ENCODE peak calls at places on chromosomes 3 and 15, in nine cellular contexts. T, A, C, Y, J, S, D, I and K are unnamed samples.

GRCh38 chr15:83207622-83208356 is at the start of gene HDGFL3:
- DNase-seq in T (peak), A (peak), C (peak), Y (peak), J (peak), S (peak), D (peak), I (peak), K (peak)

GRCh38 chr15:38351466-38351865 is 98.8 kb downstream of the SPRED1 start:
- DNase-seq in T (peak), A (no peak), C (no peak), Y (no peak), J (no peak), S (no peak), D (no peak), I (no peak), K (no peak)

GRCh38 chr3:187994221-187995085 is 159.5 kb upstream of the LPP start:
- DNase-seq in T (no peak), A (no peak), C (no peak), Y (no peak), J (no peak), S (no peak), D (no peak), I (no peak), K (peak)

GRCh38 chr3:33855884-33856546 is 57.6 kb downstream of the PDCD6IP start:
- DNase-seq in T (peak), A (no peak), C (no peak), Y (no peak), J (no peak), S (no peak), D (no peak), I (no peak), K (no peak)

GRCh38 chr15:48592221-48592731 is 53.2 kb downstream of the FBN1 start:
- DNase-seq in T (peak), A (no peak), C (no peak), Y (no peak), J (no peak), S (no peak), D (no peak), I (no peak), K (peak)

GRCh38 chr15:41462396-41462795 is 31.3 kb upstream of the ITPKA start:
- DNase-seq in T (peak), A (no peak), C (no peak), Y (no peak), J (no peak), S (no peak), D (no peak), I (no peak), K (peak)

GRCh38 chr15:98433302-98433701 is 215.0 kb upstream of the IGF1R start:
- DNase-seq in T (peak), A (no peak), C (no peak), Y (no peak), J (peak), S (no peak), D (no peak), I (no peak), K (no peak)

GRCh38 chr3:68007621-68008226 is 353.3 kb upstream of the SUCLG2 start:
- DNase-seq in T (no peak), A (no peak), C (no peak), Y (peak), J (no peak), S (peak), D (no peak), I (no peak), K (no peak)

GRCh38 chr3:140995881-140996280 is 54.2 kb downstream of the SLC25A36 start:
- DNase-seq in T (peak), A (no peak), C (no peak), Y (no peak), J (no peak), S (no peak), D (no peak), I (no peak), K (no peak)

GRCh38 chr3:98730338-98730737 is 32.8 kb upstream of the ST3GAL6 start:
- DNase-seq in T (no peak), A (no peak), C (no peak), Y (no peak), J (peak), S (no peak), D (peak), I (no peak), K (no peak)

GRCh38 chr3:79810101-79810500 is 42.3 kb upstream of the ROBO1 start:
- DNase-seq in T (no peak), A (no peak), C (no peak), Y (no peak), J (no peak), S (no peak), D (no peak), I (no peak), K (no peak)

GRCh38 chr3:185401319-185401955 is 38.5 kb downstream of the MAP3K13 start:
- DNase-seq in T (peak), A (no peak), C (no peak), Y (peak), J (peak), S (no peak), D (no peak), I (no peak), K (no peak)

GRCh38 chr3:184259878-184260570 is 1.3 kb downstream of the CAMK2N2 start:
- DNase-seq in T (peak), A (peak), C (peak), Y (no peak), J (no peak), S (peak), D (no peak), I (no peak), K (peak)

GRCh38 chr3:97485206-97485605 is 279.4 kb upstream of the ARL6 start:
- DNase-seq in T (no peak), A (no peak), C (no peak), Y (no peak), J (no peak), S (no peak), D (no peak), I (no peak), K (no peak)

GRCh38 chr3:32203854-32204253 is 34.6 kb upstream of the CMTM8 start:
- DNase-seq in T (peak), A (no peak), C (no peak), Y (no peak), J (no peak), S (no peak), D (no peak), I (no peak), K (no peak)

GRCh38 chr3:99674086-99674789 is 35.8 kb downstream of the COL8A1 start:
- DNase-seq in T (peak), A (no peak), C (no peak), Y (no peak), J (peak), S (no peak), D (no peak), I (no peak), K (no peak)

GRCh38 chr3:113223831-113224240 is 12.5 kb downstream of the BOC start:
- DNase-seq in T (no peak), A (no peak), C (peak), Y (no peak), J (no peak), S (no peak), D (peak), I (no peak), K (no peak)

GRCh38 chr3:187507905-187508304 is 139.7 kb downstream of the RTP4 start:
- DNase-seq in T (no peak), A (no peak), C (no peak), Y (no peak), J (no peak), S (no peak), D (no peak), I (no peak), K (no peak)

GRCh38 chr3:174116421-174116820 is 718.9 kb downstream of the NLGN1 start:
- DNase-seq in T (no peak), A (no peak), C (no peak), Y (no peak), J (no peak), S (no peak), D (no peak), I (no peak), K (no peak)

GRCh38 chr3:8712045-8712870 is 21.3 kb upstream of the CAV3 start:
- DNase-seq in T (peak), A (no peak), C (peak), Y (no peak), J (peak), S (no peak), D (no peak), I (no peak), K (no peak)

GRCh38 chr15:48582472-48583235 is 62.9 kb downstream of the FBN1 start:
- DNase-seq in T (peak), A (no peak), C (no peak), Y (no peak), J (peak), S (no peak), D (no peak), I (no peak), K (peak)

GRCh38 chr15:63600001-63600645 is 2.9 kb downstream of the FBXL22 start:
- DNase-seq in T (peak), A (no peak), C (no peak), Y (no peak), J (no peak), S (peak), D (no peak), I (no peak), K (no peak)

GRCh38 chr3:126342991-126343661 is 14.1 kb downstream of the KLF15 start:
- DNase-seq in T (peak), A (peak), C (peak), Y (peak), J (peak), S (peak), D (peak), I (no peak), K (no peak)

GRCh38 chr3:47578119-47578630 is 490 bp downstream of the CSPG5 start:
- DNase-seq in T (no peak), A (peak), C (peak), Y (peak), J (peak), S (peak), D (peak), I (peak), K (peak)

GRCh38 chr15:96330064-96330449 is 443 bp upstream of the NR2F2 start:
- DNase-seq in T (peak), A (no peak), C (peak), Y (no peak), J (peak), S (no peak), D (peak), I (peak), K (peak)

GRCh38 chr15:95448531-95449210 is 881.8 kb upstream of the NR2F2 start:
- DNase-seq in T (no peak), A (no peak), C (no peak), Y (no peak), J (no peak), S (no peak), D (no peak), I (no peak), K (no peak)

GRCh38 chr3:51276046-51276445 is 109.0 kb upstream of the MANF start:
- DNase-seq in T (no peak), A (no peak), C (no peak), Y (no peak), J (no peak), S (no peak), D (no peak), I (no peak), K (no peak)

GRCh38 chr3:184368804-184369183 is 7.3 kb downstream of the POLR2H start:
- DNase-seq in T (peak), A (no peak), C (no peak), Y (no peak), J (no peak), S (no peak), D (no peak), I (no peak), K (no peak)

GRCh38 chr3:29186131-29186599 is 94.7 kb upstream of the RBMS3 start:
- DNase-seq in T (peak), A (no peak), C (no peak), Y (no peak), J (peak), S (no peak), D (no peak), I (no peak), K (peak)

GRCh38 chr15:93265046-93265658 is 176.1 kb upstream of the RGMA start:
- DNase-seq in T (no peak), A (no peak), C (no peak), Y (no peak), J (peak), S (no peak), D (no peak), I (no peak), K (no peak)

GRCh38 chr3:121970047-121970446 is 52.0 kb downstream of the ILDR1 start:
- DNase-seq in T (peak), A (no peak), C (no peak), Y (no peak), J (no peak), S (no peak), D (no peak), I (no peak), K (peak)

GRCh38 chr15:50166216-50166615 is 15.8 kb upstream of the SLC27A2 start:
- DNase-seq in T (peak), A (no peak), C (no peak), Y (no peak), J (no peak), S (no peak), D (no peak), I (no peak), K (peak)

GRCh38 chr3:15102256-15102655 is 3.3 kb upstream of the RBSN start:
- DNase-seq in T (no peak), A (no peak), C (peak), Y (no peak), J (no peak), S (peak), D (peak), I (peak), K (no peak)

GRCh38 chr3:8838239-8838638 is 68.8 kb upstream of the OXTR start:
- DNase-seq in T (no peak), A (no peak), C (no peak), Y (no peak), J (no peak), S (no peak), D (no peak), I (no peak), K (no peak)

GRCh38 chr3:42079701-42080323 is 11.3 kb upstream of the TRAK1 start:
- DNase-seq in T (no peak), A (no peak), C (peak), Y (no peak), J (no peak), S (no peak), D (no peak), I (no peak), K (no peak)

GRCh38 chr3:49266410-49267170 is 10.4 kb downstream of the C3orf62 start:
- DNase-seq in T (peak), A (no peak), C (no peak), Y (no peak), J (no peak), S (no peak), D (no peak), I (no peak), K (no peak)

GRCh38 chr15:80578206-80578595 is 116.9 kb upstream of the ABHD17C start:
- DNase-seq in T (no peak), A (no peak), C (peak), Y (no peak), J (no peak), S (no peak), D (no peak), I (no peak), K (no peak)

GRCh38 chr3:39190281-39191025 is 1.9 kb downstream of the XIRP1 start:
- DNase-seq in T (no peak), A (no peak), C (no peak), Y (no peak), J (no peak), S (no peak), D (no peak), I (peak), K (no peak)
- H3K4me3 ChIP-seq in T (peak), A (no peak), C (no peak), Y (no peak), J (no peak), S (no peak), D (no peak), I (peak), K (no peak)

GRCh38 chr3:55571216-55571813 is 84.2 kb upstream of the WNT5A start:
- DNase-seq in T (no peak), A (no peak), C (no peak), Y (no peak), J (peak), S (no peak), D (no peak), I (no peak), K (no peak)

GRCh38 chr3:55570361-55570760 is 83.3 kb upstream of the WNT5A start:
- DNase-seq in T (peak), A (peak), C (no peak), Y (peak), J (peak), S (no peak), D (no peak), I (no peak), K (peak)

GRCh38 chr3:55574671-55575070 is 87.6 kb upstream of the WNT5A start:
- DNase-seq in T (no peak), A (no peak), C (no peak), Y (no peak), J (no peak), S (no peak), D (no peak), I (no peak), K (no peak)

GRCh38 chr3:55572816-55573215 is 85.7 kb upstream of the WNT5A start:
- DNase-seq in T (no peak), A (no peak), C (no peak), Y (no peak), J (no peak), S (no peak), D (no peak), I (no peak), K (no peak)

DNA sequence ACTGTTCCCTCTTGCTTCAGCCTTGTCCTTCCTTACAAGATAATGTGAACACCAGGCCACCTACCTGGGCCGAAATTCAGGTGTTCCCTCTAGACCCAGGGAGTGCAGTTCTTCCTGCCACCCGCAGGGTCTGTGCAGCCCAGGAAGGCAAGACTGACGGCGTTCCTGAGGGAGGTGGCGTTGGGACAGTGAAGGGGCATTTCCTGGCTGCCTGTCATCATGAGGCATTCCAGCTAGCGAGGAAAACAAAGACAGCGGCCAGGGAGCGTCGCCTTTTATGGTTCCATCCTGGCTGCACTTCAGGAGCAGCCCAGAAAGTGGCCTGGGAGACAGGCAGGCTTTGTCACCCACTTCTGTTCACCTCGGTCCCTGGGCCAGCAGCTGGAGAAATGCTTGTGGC is 84.8 kb upstream of the WNT5A start:
- DNase-seq in T (peak), A (peak), C (no peak), Y (no peak), J (peak), S (peak), D (peak), I (peak), K (peak)
- H3K4me3 ChIP-seq in T (no peak), A (no peak), C (no peak), Y (no peak), J (no peak), S (no peak), D (no peak), I (no peak), K (no peak)

GRCh38 chr15:40080847-40081246 is 27.8 kb downstream of the BMF start:
- DNase-seq in T (no peak), A (no peak), C (no peak), Y (no peak), J (no peak), S (no peak), D (no peak), I (no peak), K (no peak)
- H3K4me3 ChIP-seq in T (no peak), A (no peak), C (no peak), Y (no peak), J (peak), S (no peak), D (peak), I (no peak), K (peak)

GRCh38 chr15:67807836-67808235 is 17.5 kb upstream of the SKOR1 start:
- DNase-seq in T (no peak), A (no peak), C (peak), Y (no peak), J (no peak), S (no peak), D (no peak), I (no peak), K (no peak)
- H3K4me3 ChIP-seq in T (no peak), A (no peak), C (no peak), Y (no peak), J (no peak), S (no peak), D (no peak), I (no peak), K (no peak)

DNA sequence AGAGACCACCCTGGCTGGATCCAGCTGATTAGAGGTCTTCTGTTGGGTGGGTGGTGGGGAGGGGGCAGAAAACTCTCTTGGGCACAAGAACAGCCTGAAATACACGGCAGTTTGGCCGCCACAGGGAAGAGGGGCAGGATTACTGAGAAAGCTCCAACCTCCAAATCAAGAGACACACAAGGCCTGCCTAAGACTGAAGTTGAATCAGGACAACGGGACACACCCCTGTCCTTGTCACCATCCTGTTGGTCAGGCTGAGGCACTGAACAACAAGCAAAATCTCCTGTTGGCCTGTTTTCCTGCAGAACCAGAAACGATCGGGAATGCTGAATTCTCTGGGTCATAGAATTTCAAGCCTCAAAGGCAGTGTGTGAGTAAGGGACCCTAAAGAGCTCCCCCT is 247.8 kb downstream of the FAM43A start:
- DNase-seq in T (no peak), A (no peak), C (no peak), Y (no peak), J (no peak), S (no peak), D (no peak), I (no peak), K (no peak)
- H3K4me3 ChIP-seq in T (no peak), A (no peak), C (no peak), Y (no peak), J (no peak), S (no peak), D (no peak), I (no peak), K (no peak)

DNA sequence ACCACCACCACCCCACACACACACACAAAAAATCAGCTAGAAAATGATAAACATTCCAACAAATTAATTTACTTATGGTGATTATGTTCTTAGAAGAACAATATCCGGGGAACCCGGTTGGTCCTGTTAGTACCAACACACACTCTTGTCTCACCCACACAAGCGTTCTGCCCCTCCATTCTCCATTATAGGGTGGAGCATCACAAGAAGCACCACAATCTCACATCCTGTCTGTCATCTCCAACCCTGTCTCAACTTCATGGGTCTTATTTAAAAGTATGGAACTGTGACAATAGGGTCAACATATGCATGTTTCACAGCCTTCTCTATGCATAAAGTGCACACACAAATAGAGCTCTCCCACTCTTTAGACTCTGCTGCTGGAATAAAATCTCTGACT is 5.6 kb downstream of the GSK3B start:
- DNase-seq in T (no peak), A (no peak), C (no peak), Y (no peak), J (no peak), S (no peak), D (no peak), I (no peak), K (no peak)
- H3K4me3 ChIP-seq in T (no peak), A (no peak), C (no peak), Y (no peak), J (no peak), S (no peak), D (no peak), I (no peak), K (no peak)

DNA sequence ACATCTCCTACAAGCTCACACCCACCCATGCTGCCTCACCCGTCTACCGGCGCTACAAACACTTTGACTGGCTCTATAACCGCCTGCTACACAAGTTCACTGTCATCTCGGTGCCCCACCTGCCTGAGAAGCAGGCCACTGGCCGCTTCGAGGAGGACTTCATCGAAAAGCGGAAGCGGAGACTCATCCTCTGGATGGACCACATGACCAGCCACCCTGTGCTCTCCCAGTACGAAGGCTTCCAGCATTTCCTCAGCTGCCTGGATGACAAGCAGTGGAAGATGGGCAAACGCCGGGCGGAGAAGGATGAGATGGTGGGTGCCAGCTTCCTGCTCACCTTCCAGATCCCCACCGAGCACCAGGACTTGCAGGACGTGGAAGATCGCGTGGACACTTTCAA is 2.1 kb downstream of the SNX33 start:
- DNase-seq in T (no peak), A (no peak), C (no peak), Y (no peak), J (no peak), S (no peak), D (no peak), I (no peak), K (no peak)
- H3K4me3 ChIP-seq in T (no peak), A (no peak), C (peak), Y (no peak), J (no peak), S (peak), D (peak), I (peak), K (no peak)